ENCODE peak calls at places on chromosomes 6 and 20, in five cellular contexts. Z is cardiac muscle cell, E is brain microvascular endothelial cell, N is right atrium auricular region, D is body of pancreas. J is an unnamed sample.

GRCh38 chr6:111718326-111718725 is 112.6 kb upstream of the TRAF3IP2 start:
- DNase-seq in Z (no peak), E (no peak), N (peak; percentile 16), D (no peak), J (no peak)

GRCh38 chr20:50289581-50289980 is 99.0 kb downstream of the CEBPB start:
- DNase-seq in Z (no peak), E (no peak), N (no peak), D (no peak), J (no peak)

GRCh38 chr20:6157345-6157744 is 34.5 kb upstream of the FERMT1 start:
- DNase-seq in Z (no peak), E (peak; percentile 17), N (no peak), D (no peak), J (no peak)

GRCh38 chr20:25220021-25220730 is 24.7 kb downstream of the ENTPD6 start:
- DNase-seq in Z (peak; percentile 13), E (no peak), N (no peak), D (no peak), J (no peak)

GRCh38 chr6:98946877-98947410 is 802 bp downstream of the FBXL4 start:
- DNase-seq in Z (peak; percentile 9), E (no peak), N (no peak), D (peak; percentile 69), J (peak; percentile 41)

GRCh38 chr6:81865712-81866111 is 113.2 kb upstream of the TENT5A start:
- DNase-seq in Z (peak; percentile 37), E (peak; percentile 48), N (no peak), D (no peak), J (peak; percentile 49)

GRCh38 chr6:134178230-134179044 is 126.0 kb upstream of the SLC2A12 start:
- DNase-seq in Z (peak; percentile 97), E (peak; percentile 97), N (peak; percentile 90), D (peak; percentile 85), J (peak; percentile 97)

GRCh38 chr6:129730477-129731165 is 20.6 kb upstream of the ARHGAP18 start:
- DNase-seq in Z (peak; percentile 48), E (no peak), N (no peak), D (peak; percentile 21), J (no peak)

GRCh38 chr6:8180327-8181161 is 78.2 kb upstream of the EEF1E1 start:
- DNase-seq in Z (peak; percentile 50), E (peak; percentile 89), N (no peak), D (no peak), J (peak; percentile 90)

GRCh38 chr6:110681543-110682459 is 133.5 kb downstream of the CDK19 start:
- DNase-seq in Z (no peak), E (no peak), N (no peak), D (no peak), J (no peak)

GRCh38 chr6:13431861-13432465 is 55.4 kb downstream of the GFOD1 start:
- DNase-seq in Z (peak; percentile 39), E (peak; percentile 18), N (no peak), D (no peak), J (no peak)

GRCh38 chr6:46453221-46453620 is 38.0 kb downstream of the RCAN2 start:
- DNase-seq in Z (no peak), E (peak; percentile 77), N (no peak), D (no peak), J (peak; percentile 96)

GRCh38 chr6:118743744-118744143 is 92.4 kb upstream of the CEP85L start:
- DNase-seq in Z (no peak), E (no peak), N (no peak), D (no peak), J (peak; percentile 43)

GRCh38 chr6:43453831-43454230 is 1.5 kb downstream of the DLK2 start:
- DNase-seq in Z (no peak), E (no peak), N (no peak), D (no peak), J (no peak)

GRCh38 chr6:97282238-97282725 is 734 bp downstream of the MMS22L start:
- DNase-seq in Z (peak; percentile 14), E (peak; percentile 16), N (no peak), D (no peak), J (peak; percentile 30)

DNA sequence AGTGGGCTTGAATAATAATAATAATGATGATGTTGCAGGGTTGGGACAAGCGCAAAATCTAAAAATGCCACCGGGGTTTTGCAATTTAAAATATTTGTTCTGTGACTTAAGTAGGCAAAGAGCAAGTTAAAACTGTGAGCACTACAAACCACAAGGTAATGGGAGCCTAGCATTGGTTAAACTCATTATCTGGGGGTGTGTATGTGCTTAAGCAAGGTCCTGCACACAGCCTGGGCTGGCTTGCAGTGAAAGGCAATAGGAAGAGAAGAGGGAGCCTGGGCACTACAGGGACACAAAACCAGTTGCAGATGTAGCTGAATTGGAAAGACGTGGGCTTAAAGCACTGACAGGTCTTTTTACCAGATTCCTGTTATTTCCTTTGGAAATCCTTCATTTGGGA is 11.7 kb downstream of the SIM1 start:
- DNase-seq in Z (no peak), E (no peak), N (no peak), D (no peak), J (no peak)
- H3K27me3 ChIP-seq in Z (peaks cover 100% of the 10 kb centered on the region), E (peaks cover 91% of the 10 kb centered on the region), N (peaks cover 57% of the 10 kb centered on the region), D (no peaks in the 10 kb centered on the region), J (no peaks in the 10 kb centered on the region)

GRCh38 chr6:107101211-107101610 is 14.1 kb downstream of the BEND3 start:
- DNase-seq in Z (no peak), E (no peak), N (no peak), D (no peak), J (no peak)

GRCh38 chr6:107105511-107106116 is 9.7 kb downstream of the BEND3 start:
- DNase-seq in Z (no peak), E (no peak), N (no peak), D (no peak), J (no peak)

GRCh38 chr6:107101661-107102413 is 13.5 kb downstream of the BEND3 start:
- DNase-seq in Z (no peak), E (no peak), N (no peak), D (no peak), J (no peak)

GRCh38 chr6:107102414-107102805 is 12.9 kb downstream of the BEND3 start:
- DNase-seq in Z (no peak), E (no peak), N (no peak), D (no peak), J (no peak)

DNA sequence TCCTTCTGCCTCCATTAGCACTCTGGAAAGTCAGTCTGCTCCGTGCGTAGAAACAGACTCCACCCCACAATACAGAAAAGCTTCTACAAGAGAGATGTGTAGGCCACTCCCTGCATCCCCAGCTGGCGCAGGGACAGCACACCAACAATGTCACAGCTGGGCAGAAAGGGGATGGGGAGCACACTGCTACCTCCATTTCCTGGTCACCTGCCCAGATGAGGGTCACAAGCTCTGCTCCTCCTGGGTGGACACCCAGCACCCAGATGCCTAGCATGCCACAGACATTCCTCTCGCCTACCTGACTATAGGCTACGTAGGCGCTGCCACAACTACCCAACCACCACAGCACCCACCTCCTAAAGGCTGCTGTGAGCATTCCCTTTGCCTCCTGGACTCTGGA is 12.2 kb downstream of the BEND3 start:
- DNase-seq in Z (no peak), E (no peak), N (no peak), D (no peak), J (no peak)
- H3K4me3 ChIP-seq in Z (no peak overlapping the region), E (no peak overlapping the region), N (no peak overlapping the region), D (no peak overlapping the region), J (no peak overlapping the region)

GRCh38 chr6:87287251-87287650 is 35.1 kb upstream of the SMIM8 start:
- DNase-seq in Z (no peak), E (peak; percentile 28), N (no peak), D (no peak), J (peak; percentile 13)

GRCh38 chr6:87279051-87279595 is 43.3 kb upstream of the SMIM8 start:
- DNase-seq in Z (no peak), E (no peak), N (no peak), D (no peak), J (no peak)

GRCh38 chr6:87282743-87283142 is 39.6 kb upstream of the SMIM8 start:
- DNase-seq in Z (peak; percentile 28), E (no peak), N (no peak), D (no peak), J (peak; percentile 61)

GRCh38 chr6:87281426-87281825 is 41.0 kb upstream of the SMIM8 start:
- DNase-seq in Z (peak; percentile 8), E (no peak), N (no peak), D (no peak), J (no peak)

GRCh38 chr6:87283461-87283860 is 38.9 kb upstream of the SMIM8 start:
- DNase-seq in Z (no peak), E (no peak), N (no peak), D (no peak), J (no peak)
- H3K36me3 ChIP-seq in Z (no peaks in the 10 kb centered on the region), E (no peaks in the 10 kb centered on the region), N (no peaks in the 10 kb centered on the region), D (no peaks in the 10 kb centered on the region), J (no peaks in the 10 kb centered on the region)

GRCh38 chr6:45398075-45398817 is 20.5 kb upstream of the SUPT3H start:
- DNase-seq in Z (no peak), E (no peak), N (no peak), D (no peak), J (no peak)
- H3K27me3 ChIP-seq in Z (no peaks in the 10 kb centered on the region), E (no peaks in the 10 kb centered on the region), N (no peaks in the 10 kb centered on the region), D (no peaks in the 10 kb centered on the region), J (no peaks in the 10 kb centered on the region)

GRCh38 chr20:35077341-35077740 is 15.3 kb downstream of the TRPC4AP start:
- DNase-seq in Z (no peak), E (no peak), N (no peak), D (no peak), J (no peak)
- H3K4me3 ChIP-seq in Z (no peak overlapping the region), E (no peak overlapping the region), N (no peak overlapping the region), D (no peak overlapping the region), J (no peak overlapping the region)

GRCh38 chr20:32467506-32468312 is 109.6 kb downstream of the ASXL1 start:
- DNase-seq in Z (no peak), E (no peak), N (no peak), D (no peak), J (no peak)
- H3K36me3 ChIP-seq in Z (no peaks in the 10 kb centered on the region), E (peaks cover 40% of the 10 kb centered on the region), N (no peaks in the 10 kb centered on the region), D (no peaks in the 10 kb centered on the region), J (peaks cover 6% of the 10 kb centered on the region)

DNA sequence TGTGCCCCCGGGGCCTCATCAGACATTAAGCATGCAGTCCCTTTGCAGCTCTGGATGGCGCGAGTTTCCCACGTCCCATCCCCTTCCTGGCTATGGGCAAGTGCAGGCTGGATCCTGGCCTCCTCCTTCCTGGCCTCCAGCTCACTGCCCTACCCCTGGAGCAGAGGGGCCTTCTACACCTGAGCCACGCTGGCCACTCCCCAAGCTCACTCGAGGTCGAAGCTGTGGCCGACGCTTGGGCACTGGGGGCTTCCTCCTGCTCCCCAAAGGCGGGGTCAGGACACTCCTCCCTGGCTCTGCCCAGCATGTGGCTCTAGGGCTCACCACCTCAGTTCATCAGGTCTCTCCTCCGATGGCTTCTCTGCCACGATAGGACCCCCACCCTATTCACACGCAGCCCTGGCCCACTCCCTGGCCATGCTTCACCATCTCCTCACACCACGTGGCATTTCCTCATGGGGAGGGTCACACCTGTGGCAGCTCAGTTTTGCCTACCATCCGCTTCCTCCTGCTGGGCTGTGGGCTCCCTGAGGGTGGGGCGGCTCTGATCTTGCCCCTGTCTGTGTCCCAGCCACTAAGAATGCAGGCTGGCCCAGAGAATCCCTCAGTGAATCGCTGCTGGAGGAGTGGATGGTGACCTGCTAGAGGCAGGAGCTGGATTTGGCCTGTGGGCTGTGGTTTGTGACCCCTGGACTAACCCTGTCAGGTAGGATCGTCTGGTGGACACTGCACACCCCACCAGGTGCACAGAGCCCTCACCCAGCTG is 280.7 kb downstream of the TAF4 start:
- DNase-seq in Z (no peak), E (no peak), N (no peak), D (no peak), J (no peak)
- H3K27me3 ChIP-seq in Z (no peaks in the 10 kb centered on the region), E (no peaks in the 10 kb centered on the region), N (no peaks in the 10 kb centered on the region), D (no peaks in the 10 kb centered on the region), J (peaks cover 6% of the 10 kb centered on the region)

GRCh38 chr20:63741354-63741675 is 1.7 kb downstream of the SLC2A4RG start:
- DNase-seq in Z (no peak), E (no peak), N (no peak), D (no peak), J (no peak)
- H3K4me3 ChIP-seq in Z (peak overlapping the region; percentile 67), E (peak overlapping the region; percentile 55), N (peak overlapping the region; percentile 70), D (no peak overlapping the region), J (peak overlapping the region; percentile 79)

J was measured in adipocyte.